ENCODE peak calls at places on chromosomes 2 and 18, in seven cellular contexts. W is pancreas, C is psoas muscle, V is PC-9, Z is ovary, P is heart right ventricle, N is kidney. M is an unnamed sample. For H3K4me1, the result is how much of the 10 kb centered on the place peaks cover.

GRCh38 chr2:232280341-232280740 is 98.2 kb upstream of the ALPP start:
- DNase-seq in W (no peak), C (no peak), V (no peak), Z (no peak), P (no peak), N (no peak), M (no peak)

GRCh38 chr2:145984541-145984940 is 1464.6 kb upstream of the ZEB2 start:
- DNase-seq in W (peak), C (no peak), V (peak), Z (no peak), P (no peak), N (no peak), M (no peak)

GRCh38 chr2:190507135-190507534 is 27.4 kb downstream of the NEMP2 start:
- DNase-seq in W (no peak), C (no peak), V (no peak), Z (no peak), P (peak), N (no peak), M (no peak)

GRCh38 chr2:190136259-190136658 is 73.7 kb upstream of the MSTN start:
- DNase-seq in W (no peak), C (no peak), V (peak), Z (no peak), P (no peak), N (no peak), M (no peak)

GRCh38 chr2:151727593-151728552 is 6.4 kb downstream of the NEB start:
- DNase-seq in W (no peak), C (no peak), V (no peak), Z (no peak), P (no peak), N (no peak), M (no peak)

GRCh38 chr2:227164745-227165350 is 424 bp downstream of the COL4A3 start:
- DNase-seq in W (no peak), C (peak), V (no peak), Z (no peak), P (no peak), N (peak), M (no peak)

GRCh38 chr2:179277429-179278196 is 13.0 kb upstream of the SESTD1 start:
- DNase-seq in W (no peak), C (no peak), V (no peak), Z (no peak), P (no peak), N (no peak), M (no peak)

GRCh38 chr2:169397697-169398096 is 35.4 kb upstream of the LRP2 start:
- DNase-seq in W (no peak), C (no peak), V (no peak), Z (no peak), P (no peak), N (no peak), M (no peak)

GRCh38 chr2:62199392-62200125 is 3.6 kb downstream of the B3GNT2 start:
- DNase-seq in W (no peak), C (no peak), V (peak), Z (no peak), P (no peak), N (no peak), M (no peak)

GRCh38 chr2:126933707-126934106 is 35.0 kb downstream of the TEX51 start:
- DNase-seq in W (no peak), C (no peak), V (no peak), Z (no peak), P (no peak), N (no peak), M (no peak)

GRCh38 chr18:60554961-60555360 is 182.4 kb upstream of the MC4R start:
- DNase-seq in W (no peak), C (no peak), V (no peak), Z (no peak), P (no peak), N (no peak), M (no peak)

GRCh38 chr2:46034535-46034934 is 262.7 kb upstream of the EPAS1 start:
- DNase-seq in W (peak), C (peak), V (no peak), Z (no peak), P (peak), N (peak), M (no peak)

GRCh38 chr2:196165016-196165415 is 6.4 kb downstream of the STK17B start:
- DNase-seq in W (no peak), C (no peak), V (no peak), Z (no peak), P (no peak), N (no peak), M (no peak)

GRCh38 chr2:144162652-144163051 is 357.3 kb downstream of the ZEB2 start:
- DNase-seq in W (peak), C (no peak), V (no peak), Z (no peak), P (no peak), N (no peak), M (peak)

GRCh38 chr18:61841709-61842108 is 51.1 kb downstream of the RNF152 start:
- DNase-seq in W (no peak), C (no peak), V (no peak), Z (no peak), P (no peak), N (no peak), M (no peak)

GRCh38 chr2:55232863-55233657 is 572 bp downstream of the RPS27A start:
- DNase-seq in W (peak), C (peak), V (peak), Z (peak), P (peak), N (peak), M (peak)

GRCh38 chr18:36501100-36501499 is 203.6 kb downstream of the FHOD3 start:
- DNase-seq in W (no peak), C (no peak), V (no peak), Z (no peak), P (peak), N (no peak), M (no peak)

GRCh38 chr18:63697261-63697660 is 5.5 kb upstream of the SERPINB11 start:
- DNase-seq in W (no peak), C (no peak), V (no peak), Z (no peak), P (no peak), N (no peak), M (no peak)

GRCh38 chr2:142561656-142562055 is 315.8 kb upstream of the KYNU start:
- DNase-seq in W (no peak), C (no peak), V (no peak), Z (no peak), P (no peak), N (peak), M (no peak)

GRCh38 chr2:127661072-127661618 is 14.2 kb downstream of the LIMS2 start:
- DNase-seq in W (no peak), C (no peak), V (no peak), Z (no peak), P (no peak), N (no peak), M (peak)

GRCh38 chr2:163692611-163693482 is 43.0 kb downstream of the FIGN start:
- DNase-seq in W (no peak), C (no peak), V (no peak), Z (no peak), P (no peak), N (no peak), M (no peak)

GRCh38 chr18:30927517-30928075 is 114.9 kb downstream of the DSC3 start:
- DNase-seq in W (no peak), C (no peak), V (no peak), Z (no peak), P (no peak), N (no peak), M (no peak)

GRCh38 chr2:50449306-50449705 is 582.6 kb downstream of the NRXN1 start:
- DNase-seq in W (no peak), C (no peak), V (no peak), Z (no peak), P (no peak), N (no peak), M (no peak)

GRCh38 chr18:10042492-10042891 is 128.7 kb downstream of the VAPA start:
- DNase-seq in W (no peak), C (no peak), V (no peak), Z (no peak), P (no peak), N (no peak), M (no peak)

GRCh38 chr2:69124327-69124726 is 111.3 kb downstream of the ANTXR1 start:
- DNase-seq in W (no peak), C (no peak), V (no peak), Z (no peak), P (no peak), N (no peak), M (no peak)

GRCh38 chr2:19642501-19642900 is 259.3 kb downstream of the TTC32 start:
- DNase-seq in W (no peak), C (no peak), V (peak), Z (no peak), P (no peak), N (no peak), M (no peak)

GRCh38 chr2:64640153-64641044 is 13.3 kb downstream of the SERTAD2 start:
- DNase-seq in W (no peak), C (no peak), V (no peak), Z (peak), P (no peak), N (no peak), M (no peak)

GRCh38 chr18:62744076-62744705 is 28.9 kb downstream of the PHLPP1 start:
- DNase-seq in W (no peak), C (no peak), V (no peak), Z (no peak), P (no peak), N (no peak), M (no peak)

GRCh38 chr2:63378589-63378988 is 209.7 kb downstream of the WDPCP start:
- DNase-seq in W (no peak), C (no peak), V (peak), Z (no peak), P (no peak), N (no peak), M (no peak)

GRCh38 chr2:26018184-26018716 is 15.6 kb upstream of the RAB10 start:
- DNase-seq in W (peak), C (peak), V (peak), Z (peak), P (peak), N (peak), M (no peak)

GRCh38 chr2:235500761-235501662 is 7.2 kb downstream of the AGAP1 start:
- DNase-seq in W (no peak), C (no peak), V (peak), Z (no peak), P (no peak), N (no peak), M (no peak)

GRCh38 chr2:158740127-158740526 is 55.0 kb upstream of the DAPL1 start:
- DNase-seq in W (no peak), C (no peak), V (no peak), Z (no peak), P (no peak), N (peak), M (no peak)

GRCh38 chr2:240585101-240585500 is 1.4 kb upstream of the CAPN10 start:
- DNase-seq in W (no peak), C (peak), V (no peak), Z (peak), P (no peak), N (peak), M (no peak)

GRCh38 chr2:235268535-235268934 is 225.3 kb upstream of the AGAP1 start:
- DNase-seq in W (no peak), C (no peak), V (peak), Z (no peak), P (no peak), N (no peak), M (no peak)

GRCh38 chr2:75580156-75580555 is 19.4 kb upstream of the EVA1A start:
- DNase-seq in W (no peak), C (no peak), V (no peak), Z (no peak), P (no peak), N (no peak), M (no peak)

GRCh38 chr2:174561283-174562275 is 36.0 kb downstream of the WIPF1 start:
- DNase-seq in W (peak), C (peak), V (no peak), Z (peak), P (peak), N (no peak), M (no peak)

GRCh38 chr18:76985156-76985950 is 147.2 kb downstream of the MBP start:
- DNase-seq in W (no peak), C (no peak), V (no peak), Z (no peak), P (no peak), N (no peak), M (no peak)

GRCh38 chr18:74623047-74623816 is 25.6 kb downstream of the ZNF407 start:
- DNase-seq in W (no peak), C (no peak), V (no peak), Z (peak), P (no peak), N (no peak), M (no peak)

GRCh38 chr18:49648326-49648725 is 86.5 kb downstream of the LIPG start:
- DNase-seq in W (no peak), C (peak), V (no peak), Z (no peak), P (peak), N (no peak), M (no peak)

DNA sequence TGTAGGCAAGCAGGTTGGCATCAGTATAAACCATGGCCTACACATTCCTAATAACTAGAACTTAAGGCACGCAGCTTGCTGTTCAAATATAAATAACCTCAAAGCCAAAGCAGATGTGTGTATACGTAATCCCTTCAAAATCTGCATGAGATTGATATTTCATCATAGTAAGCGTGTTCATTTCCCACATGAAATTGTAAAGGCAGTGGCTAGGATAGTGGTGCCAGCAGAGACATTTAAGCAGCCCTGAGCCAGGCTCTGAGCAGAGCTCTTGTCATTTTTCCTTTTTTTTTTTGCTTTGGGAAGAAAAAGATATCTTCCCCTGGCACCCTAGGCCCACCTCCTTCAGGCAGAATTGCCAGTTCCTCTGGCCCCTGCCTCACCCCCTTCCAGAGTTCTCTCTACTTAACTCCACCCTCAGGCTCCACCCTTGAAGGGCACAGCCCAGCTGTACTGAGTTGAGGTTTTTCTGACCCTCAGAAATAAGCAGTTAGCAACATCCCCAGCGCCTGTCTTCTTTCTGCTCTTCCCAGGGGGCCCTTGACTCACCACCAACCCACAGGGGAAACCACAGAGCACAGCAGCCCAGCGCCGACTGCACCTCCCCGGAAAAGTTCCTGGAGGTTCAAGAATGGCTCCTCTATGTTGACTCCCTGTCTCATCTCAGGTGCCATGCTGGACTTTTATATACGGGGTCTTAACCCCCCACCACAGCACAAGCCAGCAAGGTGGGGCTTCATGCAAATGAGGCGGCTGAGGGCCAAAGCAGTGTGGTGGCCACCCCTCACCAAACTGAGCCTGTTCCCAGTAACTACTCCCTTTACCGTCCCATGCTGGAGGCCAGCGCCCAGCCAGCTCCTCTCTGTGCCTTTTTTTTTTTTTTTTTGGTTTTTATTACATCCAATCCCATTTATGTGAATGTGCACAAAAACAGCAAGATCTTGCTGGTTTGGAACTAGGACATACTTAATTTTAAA is 84.7 kb downstream of the EHD3 start:
- DNase-seq in W (no peak), C (peak), V (no peak), Z (no peak), P (peak), N (no peak), M (peak)
- H3K4me1 ChIP-seq in W (under half), C (under half), V (under half), Z (under half), P (under half), N (under half), M (under half)

GRCh38 chr2:182301093-182301492 is 125.7 kb downstream of the PDE1A start:
- DNase-seq in W (no peak), C (no peak), V (no peak), Z (no peak), P (no peak), N (no peak), M (no peak)
- TF ChIP-seq CTCF in W (no peak), C (no peak), V (no peak), Z (no peak), P (no peak), N (no peak), M (no peak)

DNA sequence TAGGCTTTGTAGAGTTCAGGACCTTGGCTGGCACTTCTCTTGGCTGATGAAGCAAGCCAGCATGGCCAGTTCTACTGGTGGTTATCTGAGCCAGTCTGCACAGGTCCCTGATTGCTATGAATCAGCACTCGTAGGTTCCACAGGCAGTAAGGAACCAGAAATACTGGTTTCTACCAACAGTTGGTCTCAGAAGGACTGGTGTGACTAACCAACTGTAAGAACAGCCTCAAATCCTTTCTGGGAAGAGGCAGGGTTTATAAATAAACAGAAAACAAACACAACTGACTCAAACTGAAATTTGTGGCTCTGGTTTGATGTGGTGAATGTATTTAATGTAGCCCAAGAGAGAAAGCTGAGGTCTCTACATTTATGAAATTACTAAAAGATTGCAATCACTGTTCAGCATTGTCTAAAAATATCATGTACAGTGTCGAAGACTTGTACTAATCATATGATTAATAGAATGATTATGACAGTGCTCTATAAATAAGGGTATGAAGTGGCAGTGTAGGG is 44.1 kb upstream of the RAPH1 start:
- DNase-seq in W (peak), C (no peak), V (peak), Z (no peak), P (no peak), N (no peak), M (no peak)
- H3K4me1 ChIP-seq in W (under half), C (under half), V (half or more), Z (under half), P (under half), N (under half), M (under half)

GRCh38 chr2:234095301-234095700 is 44.8 kb downstream of the SPP2 start:
- DNase-seq in W (no peak), C (no peak), V (no peak), Z (no peak), P (no peak), N (no peak), M (no peak)

GRCh38 chr2:234091883-234092282 is 41.4 kb downstream of the SPP2 start:
- DNase-seq in W (peak), C (no peak), V (no peak), Z (no peak), P (no peak), N (no peak), M (no peak)

GRCh38 chr2:234099266-234099665 is 48.8 kb downstream of the SPP2 start:
- DNase-seq in W (no peak), C (no peak), V (no peak), Z (no peak), P (no peak), N (no peak), M (no peak)

GRCh38 chr2:234098675-234099195 is 48.2 kb downstream of the SPP2 start:
- DNase-seq in W (no peak), C (no peak), V (no peak), Z (no peak), P (no peak), N (no peak), M (no peak)

DNA sequence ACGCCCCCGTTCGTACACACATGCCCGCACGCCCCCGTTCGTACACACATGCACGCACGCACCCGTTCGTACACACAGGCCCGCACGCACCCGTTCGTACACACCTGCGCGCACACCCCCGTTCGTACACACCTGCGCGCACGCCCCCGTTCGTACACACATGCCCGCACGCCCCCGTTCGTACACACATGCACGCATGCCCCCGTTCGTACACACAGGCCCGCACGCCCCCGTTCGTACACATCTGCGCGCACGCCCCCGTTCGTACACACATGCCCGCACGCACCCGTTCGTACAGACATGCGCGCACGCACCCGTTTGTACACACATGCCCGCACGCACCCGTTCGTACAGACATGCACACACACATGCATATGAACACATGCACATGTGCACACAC is 45.7 kb downstream of the SPP2 start:
- DNase-seq in W (no peak), C (no peak), V (no peak), Z (no peak), P (no peak), N (no peak), M (no peak)
- TF ChIP-seq CTCF in W (no peak), C (no peak), V (no peak), Z (no peak), P (no peak), N (no peak), M (no peak)

GRCh38 chr2:197300139-197300538 is 10.4 kb downstream of the ANKRD44 start:
- DNase-seq in W (no peak), C (no peak), V (no peak), Z (no peak), P (no peak), N (no peak), M (no peak)

GRCh38 chr2:197297772-197298318 is 12.7 kb downstream of the ANKRD44 start:
- DNase-seq in W (no peak), C (no peak), V (no peak), Z (no peak), P (no peak), N (no peak), M (no peak)

GRCh38 chr2:197297262-197297661 is 13.3 kb downstream of the ANKRD44 start:
- DNase-seq in W (no peak), C (no peak), V (no peak), Z (no peak), P (no peak), N (no peak), M (no peak)

GRCh38 chr2:197296861-197297260 is 13.7 kb downstream of the ANKRD44 start:
- DNase-seq in W (no peak), C (no peak), V (no peak), Z (no peak), P (no peak), N (no peak), M (no peak)

DNA sequence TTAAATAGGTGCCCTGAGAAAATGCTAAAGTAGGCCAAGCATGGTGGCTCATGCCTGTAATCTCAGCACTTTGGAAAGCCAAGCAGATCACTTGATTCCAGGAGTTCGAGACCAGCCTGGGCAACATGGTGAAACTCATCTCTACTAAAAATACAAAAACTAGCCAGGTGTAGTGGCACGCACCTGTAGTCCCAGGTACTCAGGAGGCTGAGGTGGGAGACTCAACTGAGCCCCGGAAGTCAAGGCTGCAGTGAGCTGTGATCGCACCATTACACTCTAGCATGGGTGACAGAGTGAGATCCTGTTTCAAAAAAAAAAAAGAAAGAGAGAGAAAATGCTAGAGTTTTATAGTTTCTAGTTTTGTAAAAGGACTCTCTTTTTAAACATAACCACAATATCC is 12.0 kb downstream of the ANKRD44 start:
- DNase-seq in W (no peak), C (no peak), V (no peak), Z (no peak), P (no peak), N (no peak), M (no peak)
- H3K4me1 ChIP-seq in W (under half), C (under half), V (under half), Z (under half), P (under half), N (under half), M (under half)